ENCODE peak calls at places on chromosomes 11 and 22, in four cellular contexts. P, L, S and M are unnamed samples.
A peak's percentile ranks its signal among the peaks of the same experiment; 100 is the strongest.

GRCh38 chr11:59550368-59550841 is 39.1 kb downstream of the OR4D9 start:
- DNase-seq in P (peak; percentile 95), L (peak; percentile 99), S (peak; percentile 83), M (peak; percentile 84)

GRCh38 chr11:86063536-86063935 is 5.3 kb downstream of the PICALM start:
- DNase-seq in P (no peak), L (no peak), S (no peak), M (no peak)

GRCh38 chr22:16783930-16784354 is 41.3 kb downstream of the XKR3 start:
- DNase-seq in P (peak; percentile 48), L (peak; percentile 17), S (no peak), M (no peak)

GRCh38 chr11:79493555-79494171 is 52.8 kb upstream of the TENM4 start:
- DNase-seq in P (peak; percentile 55), L (peak; percentile 68), S (peak; percentile 61), M (peak; percentile 70)

GRCh38 chr11:12765428-12765827 is 91.2 kb downstream of the TEAD1 start:
- DNase-seq in P (no peak), L (no peak), S (no peak), M (no peak)

GRCh38 chr11:134347441-134347840 is 15.7 kb downstream of the GLB1L2 start:
- DNase-seq in P (no peak), L (no peak), S (no peak), M (no peak)

GRCh38 chr22:39462443-39463147 is 5.8 kb downstream of the MGAT3 start:
- DNase-seq in P (no peak), L (no peak), S (no peak), M (no peak)

GRCh38 chr22:36585841-36586240 is 56.9 kb upstream of the EIF3D start:
- DNase-seq in P (no peak), L (no peak), S (no peak), M (no peak)

GRCh38 chr11:87258171-87258833 is 220.6 kb downstream of the TMEM135 start:
- DNase-seq in P (no peak), L (no peak), S (no peak), M (no peak)

DNA sequence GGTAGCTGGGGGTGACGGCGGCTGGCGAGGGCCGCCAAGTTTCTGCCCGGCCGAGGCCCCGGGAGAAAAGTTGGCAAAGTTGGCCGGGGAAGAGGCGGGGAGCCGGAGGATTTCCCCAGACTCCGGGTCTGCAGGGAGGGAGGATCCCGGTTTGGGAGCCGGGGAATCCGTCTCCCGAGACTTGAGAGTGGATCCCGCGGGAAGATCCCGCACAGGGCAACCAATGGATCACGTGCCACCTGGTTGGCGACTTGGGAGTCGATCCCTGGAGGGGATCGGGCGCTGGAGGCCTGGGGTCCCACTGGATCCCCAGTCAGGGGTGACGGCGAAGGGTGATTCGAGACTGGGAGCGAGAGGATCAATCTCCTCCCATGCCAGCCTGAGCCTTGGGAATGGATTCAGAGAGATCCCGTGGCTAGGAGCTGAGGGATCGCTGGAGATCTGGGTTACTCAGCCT is 349 bp downstream of the KIAA1671 start:
- DNase-seq in P (no peak), L (peak; percentile 67), S (no peak), M (peak; percentile 71)
- H3K4me3 ChIP-seq in P (peak overlapping the region; percentile 48), L (peak overlapping the region; percentile 67), S (peak overlapping the region; percentile 60), M (peak overlapping the region; percentile 69)

GRCh38 chr11:123173040-123173855 is 21.8 kb downstream of the CLMP start:
- DNase-seq in P (no peak), L (no peak), S (no peak), M (no peak)
- H3K4me3 ChIP-seq in P (no peak overlapping the region), L (no peak overlapping the region), S (no peak overlapping the region), M (no peak overlapping the region)

GRCh38 chr11:57277845-57278720 is 41.0 kb upstream of the APLNR start:
- DNase-seq in P (no peak), L (peak; percentile 89), S (peak; percentile 92), M (peak; percentile 75)
- H3K4me3 ChIP-seq in P (no peak overlapping the region), L (no peak overlapping the region), S (no peak overlapping the region), M (no peak overlapping the region)

GRCh38 chr11:36361472-36361871 is 65.4 kb downstream of the PRR5L start:
- DNase-seq in P (no peak), L (no peak), S (no peak), M (no peak)
- H3K4me3 ChIP-seq in P (no peak overlapping the region), L (no peak overlapping the region), S (no peak overlapping the region), M (no peak overlapping the region)

GRCh38 chr11:114074546-114075342 is 15.2 kb downstream of the ZBTB16 start:
- DNase-seq in P (no peak), L (no peak), S (no peak), M (no peak)
- H3K4me3 ChIP-seq in P (no peak overlapping the region), L (no peak overlapping the region), S (peak overlapping the region; percentile 12), M (no peak overlapping the region)

DNA sequence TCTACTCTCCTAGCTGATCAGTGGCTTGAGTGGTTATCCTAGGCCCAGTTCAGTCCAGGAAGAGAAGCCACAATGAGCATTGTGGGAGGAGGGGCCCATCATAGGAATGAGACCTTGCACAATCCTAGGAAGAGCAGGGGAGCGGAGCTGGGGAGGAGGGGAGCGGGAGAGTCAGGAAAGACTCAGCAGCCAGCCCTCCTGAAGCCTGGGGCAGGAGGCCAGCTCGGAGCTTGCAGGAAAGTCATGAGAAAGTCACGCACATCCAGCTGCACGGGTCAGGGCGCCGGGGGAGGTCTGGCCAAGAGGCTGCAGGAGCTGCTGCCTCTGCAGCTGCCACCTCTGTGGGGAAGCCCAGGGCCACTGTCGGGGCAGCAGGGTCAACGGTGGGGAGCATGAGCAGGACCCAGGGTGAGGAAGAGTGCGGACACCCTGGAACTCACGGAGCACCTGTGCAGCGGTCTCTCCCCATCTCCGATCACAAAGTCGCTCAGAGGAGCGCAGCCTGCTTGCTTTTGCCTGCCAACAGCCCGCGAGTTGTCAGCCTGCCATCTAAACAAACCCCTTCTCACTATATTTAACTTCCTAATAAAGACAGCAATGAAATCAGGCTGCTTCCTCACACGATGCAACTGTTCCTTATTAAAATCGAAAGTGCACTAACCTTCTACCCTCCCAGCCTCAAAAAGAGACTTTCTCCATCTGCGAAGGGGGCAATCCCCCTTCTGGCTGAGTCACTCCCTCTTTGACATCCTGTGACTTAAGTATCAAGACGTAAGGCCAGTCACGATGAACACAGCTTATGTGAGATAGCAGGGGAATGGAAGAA is 52.8 kb upstream of the RTL6 start:
- DNase-seq in P (no peak), L (peak; percentile 16), S (no peak), M (peak; percentile 64)
- H3K4me3 ChIP-seq in P (no peak overlapping the region), L (no peak overlapping the region), S (no peak overlapping the region), M (no peak overlapping the region)

GRCh38 chr22:24207264-24208011 is 26.2 kb downstream of the SUSD2 start:
- DNase-seq in P (no peak), L (no peak), S (no peak), M (no peak)
- H3K4me3 ChIP-seq in P (no peak overlapping the region), L (no peak overlapping the region), S (no peak overlapping the region), M (no peak overlapping the region)